ENCODE peak calls at places on chromosome 3, in four cellular contexts. I, F, S and D are unnamed samples.

GRCh38 chr3:170387952-170388351 is 30.4 kb downstream of the SKIL start:
- DNase-seq in I (no peak), F (peak), S (no peak), D (no peak)

GRCh38 chr3:101643009-101643844 is 33.7 kb downstream of the ZBTB11 start:
- DNase-seq in I (no peak), F (no peak), S (no peak), D (no peak)

GRCh38 chr3:46854543-46854942 is 8.7 kb downstream of the MYL3 start:
- DNase-seq in I (no peak), F (no peak), S (no peak), D (no peak)

GRCh38 chr3:61248496-61248895 is 2.8 kb downstream of the FHIT start:
- DNase-seq in I (no peak), F (no peak), S (no peak), D (no peak)

GRCh38 chr3:58668247-58668646 is 1.7 kb upstream of the FAM3D start:
- DNase-seq in I (no peak), F (no peak), S (no peak), D (no peak)

GRCh38 chr3:189355481-189356201 is 183.9 kb downstream of the TPRG1 start:
- DNase-seq in I (no peak), F (no peak), S (no peak), D (peak)

GRCh38 chr3:108377384-108377783 is 81.0 kb downstream of the HHLA2 start:
- DNase-seq in I (no peak), F (no peak), S (no peak), D (no peak)

GRCh38 chr3:79874646-79875045 is 106.8 kb upstream of the ROBO1 start:
- DNase-seq in I (no peak), F (no peak), S (no peak), D (no peak)

GRCh38 chr3:65888980-65889706 is 149.6 kb downstream of the MAGI1 start:
- DNase-seq in I (no peak), F (peak), S (no peak), D (no peak)

GRCh38 chr3:186132487-186132886 is 23.6 kb upstream of the ETV5 start:
- DNase-seq in I (no peak), F (no peak), S (no peak), D (no peak)

GRCh38 chr3:102141096-102141912 is 292.0 kb downstream of the NFKBIZ start:
- DNase-seq in I (no peak), F (peak), S (no peak), D (no peak)